ENCODE peak calls at places on chromosome 22, in seven cellular contexts. A is CD4-positive, alpha-beta T cell; F is H9; H is left ventricle myocardium inferior; Y is LNCaP clone FGC; S is hepatocyte; L is uterus. J is an unnamed sample.
A peak's percentile ranks its signal among the peaks of the same experiment; 100 is the strongest.

GRCh38 chr22:27032121-27032761 is 374.9 kb downstream of the MIAT start:
- DNase-seq in A (no peak), F (peak; percentile 82), H (no peak), Y (no peak), S (no peak), L (no peak), J (no peak)

GRCh38 chr22:30875481-30876215 is 92.9 kb downstream of the MORC2 start:
- DNase-seq in A (no peak), F (no peak), H (peak; percentile 76), Y (peak; percentile 28), S (no peak), L (no peak), J (no peak)

GRCh38 chr22:21966643-21967516 is 14.2 kb upstream of the PPM1F start:
- DNase-seq in A (no peak), F (no peak), H (no peak), Y (no peak), S (no peak), L (no peak), J (no peak)

GRCh38 chr22:24965822-24966626 is 13.5 kb downstream of the KIAA1671 start:
- DNase-seq in A (no peak), F (no peak), H (no peak), Y (peak; percentile 82), S (no peak), L (peak; percentile 34), J (no peak)

GRCh38 chr22:24510694-24511625 is 15.8 kb downstream of the UPB1 start:
- DNase-seq in A (no peak), F (no peak), H (peak; percentile 25), Y (no peak), S (peak; percentile 51), L (no peak), J (no peak)

GRCh38 chr22:27124336-27125023 is 467.1 kb downstream of the MIAT start:
- DNase-seq in A (no peak), F (no peak), H (peak; percentile 59), Y (no peak), S (no peak), L (no peak), J (no peak)

GRCh38 chr22:22348127-22348814 is 103.7 kb downstream of the VPREB1 start:
- DNase-seq in A (no peak), F (peak; percentile 64), H (no peak), Y (no peak), S (peak; percentile 23), L (no peak), J (no peak)

GRCh38 chr22:45341503-45341902 is 31.8 kb downstream of the FAM118A start:
- DNase-seq in A (peak; percentile 61), F (no peak), H (no peak), Y (no peak), S (no peak), L (no peak), J (no peak)

GRCh38 chr22:25728064-25728463 is 13.9 kb upstream of the MYO18B start:
- DNase-seq in A (no peak), F (no peak), H (no peak), Y (no peak), S (no peak), L (no peak), J (no peak)

GRCh38 chr22:41684194-41684593 is 4.5 kb downstream of the SNU13 start:
- DNase-seq in A (no peak), F (no peak), H (no peak), Y (no peak), S (no peak), L (no peak), J (no peak)

GRCh38 chr22:32901925-32902324 is 100.4 kb downstream of the TIMP3 start:
- DNase-seq in A (no peak), F (no peak), H (no peak), Y (no peak), S (no peak), L (no peak), J (no peak)
- TF ChIP-seq CTCF in A (no peak), F (peak; percentile 42), H (peak; percentile 26), Y (no peak), S (peak; percentile 4), L (no peak), J (no peak)

GRCh38 chr22:43050995-43051394 is 36.0 kb upstream of the PACSIN2 start:
- DNase-seq in A (no peak), F (peak; percentile 87), H (no peak), Y (no peak), S (no peak), L (no peak), J (no peak)
- TF ChIP-seq CTCF in A (no peak), F (peak; percentile 62), H (no peak), Y (no peak), S (no peak), L (no peak), J (no peak)

GRCh38 chr22:43501951-43502874 is 90.4 kb downstream of the MPPED1 start:
- DNase-seq in A (no peak), F (no peak), H (no peak), Y (no peak), S (no peak), L (no peak), J (no peak)
- TF ChIP-seq CTCF in A (no peak), F (no peak), H (no peak), Y (no peak), S (no peak), L (no peak), J (no peak)

DNA sequence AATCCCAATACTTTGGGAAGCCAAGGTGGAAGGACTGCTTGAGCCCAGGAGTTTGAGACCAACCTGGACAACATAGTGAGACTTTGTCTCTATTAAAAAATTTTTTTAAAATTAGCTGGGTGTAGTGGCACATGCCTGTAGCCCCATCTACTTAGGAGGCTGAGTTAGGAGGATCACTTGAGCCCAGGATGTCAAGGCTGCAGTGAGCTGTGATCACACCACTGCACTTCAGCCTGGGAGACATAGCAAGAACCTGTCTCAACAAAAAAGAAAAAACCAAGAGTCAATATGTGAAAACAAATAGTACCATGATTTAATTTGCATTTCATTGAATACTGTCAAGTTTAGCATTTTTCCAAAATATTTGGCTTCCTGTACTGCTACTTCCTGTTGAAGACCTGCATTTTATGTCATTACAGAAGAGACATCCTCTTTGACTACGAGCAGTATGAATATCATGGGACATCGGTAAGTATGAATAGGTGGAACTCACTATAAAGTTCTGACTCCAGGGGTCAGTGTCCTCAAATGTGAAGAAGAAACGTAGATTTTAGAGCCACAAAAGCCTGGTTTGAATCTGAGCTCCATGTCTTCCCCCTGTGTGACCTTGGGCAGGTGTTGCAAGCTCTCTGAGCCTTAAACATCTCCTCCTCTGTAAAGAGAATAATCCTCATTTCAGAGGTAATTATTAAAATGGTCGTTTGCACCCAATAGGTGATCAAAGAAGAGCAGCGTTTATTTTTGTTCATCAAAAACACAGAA is 16.0 kb downstream of the CDC45 start:
- DNase-seq in A (no peak), F (no peak), H (no peak), Y (no peak), S (no peak), L (no peak), J (no peak)
- TF ChIP-seq CTCF in A (peak; percentile 39), F (peak; percentile 40), H (peak; percentile 49), Y (peak; percentile 28), S (peak; percentile 21), L (no peak), J (no peak)

GRCh38 chr22:17541476-17541875 is 21.8 kb upstream of the SLC25A18 start:
- DNase-seq in A (no peak), F (no peak), H (no peak), Y (no peak), S (no peak), L (no peak), J (no peak)

GRCh38 chr22:17542452-17542851 is 20.8 kb upstream of the SLC25A18 start:
- DNase-seq in A (no peak), F (no peak), H (no peak), Y (no peak), S (no peak), L (no peak), J (no peak)

GRCh38 chr22:17537155-17537554 is 26.1 kb upstream of the SLC25A18 start:
- DNase-seq in A (no peak), F (no peak), H (no peak), Y (no peak), S (no peak), L (no peak), J (no peak)

GRCh38 chr22:17536269-17536668 is 27.0 kb upstream of the SLC25A18 start:
- DNase-seq in A (no peak), F (no peak), H (no peak), Y (no peak), S (no peak), L (no peak), J (no peak)

DNA sequence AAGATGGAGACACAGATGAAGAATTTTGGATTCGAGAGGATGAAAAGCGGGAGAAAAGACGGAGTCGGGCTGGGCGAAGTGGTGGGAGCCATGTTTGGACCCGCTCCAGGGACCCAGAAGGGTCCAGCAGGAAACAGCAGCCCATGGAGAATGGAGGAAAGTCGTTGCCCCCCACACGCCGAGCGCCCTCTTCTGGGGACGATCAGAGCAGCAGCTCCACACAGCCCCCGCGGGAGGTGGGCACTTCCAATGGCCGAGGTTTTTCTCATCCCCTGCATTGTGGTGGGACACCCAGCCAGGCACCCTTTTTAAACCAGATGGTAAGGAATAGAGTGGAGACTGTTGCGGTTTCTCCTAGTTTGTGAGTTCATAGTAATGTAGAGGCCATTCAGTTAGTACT is 22.8 kb upstream of the SLC25A18 start:
- DNase-seq in A (no peak), F (peak; percentile 59), H (no peak), Y (no peak), S (no peak), L (no peak), J (no peak)
- TF ChIP-seq CTCF in A (no peak), F (peak; percentile 72), H (peak; percentile 27), Y (no peak), S (no peak), L (no peak), J (no peak)

DNA sequence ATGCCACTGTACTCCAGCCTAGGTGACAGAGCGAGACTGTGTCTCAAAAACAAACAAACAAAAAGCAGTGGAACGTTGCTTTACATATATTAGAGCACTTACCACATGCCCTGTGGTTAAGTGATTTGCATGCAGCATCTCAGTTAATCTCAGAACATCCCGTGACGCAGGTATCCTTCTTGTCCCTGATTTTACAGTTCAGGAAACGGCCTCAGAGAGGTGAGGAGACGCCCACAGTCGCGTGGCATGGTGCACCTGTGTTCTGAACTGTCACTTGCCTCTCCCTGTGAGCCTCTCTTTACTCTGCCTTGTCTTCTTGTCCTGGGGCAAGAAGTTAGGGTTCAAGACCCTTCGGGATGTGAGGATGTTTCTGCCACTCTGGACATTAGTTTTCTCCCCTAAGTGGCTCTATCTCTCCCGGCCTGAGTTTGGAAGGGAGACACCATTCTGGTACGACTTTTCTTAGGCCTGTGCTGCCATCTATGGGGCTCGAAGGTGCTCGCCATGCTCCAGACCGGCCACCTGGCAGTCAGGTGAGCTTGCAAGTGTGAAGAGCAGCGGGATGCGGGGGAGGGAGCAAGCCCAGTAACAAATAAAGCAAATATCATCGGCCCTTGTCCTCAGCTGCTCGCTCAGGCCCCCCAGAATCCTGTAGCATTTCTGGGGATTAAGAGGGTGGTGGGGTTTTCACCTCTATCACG is 25.6 kb downstream of the YWHAH start:
- DNase-seq in A (peak; percentile 50), F (peak; percentile 93), H (peak; percentile 29), Y (peak; percentile 69), S (peak; percentile 89), L (peak; percentile 46), J (peak; percentile 82)
- TF ChIP-seq CTCF in A (no peak), F (peak; percentile 72), H (no peak), Y (peak; percentile 87), S (peak; percentile 83), L (no peak), J (peak; percentile 62)

J was measured in GM10248.